ENCODE peak calls at places on chromosome X, in nine cellular contexts. G is IMR-90, V is SK-N-SH, F is endothelial cell of umbilical vein, S is neuronal stem cell, Q is K562, C is mesenchymal stem cell, U is endodermal cell, N is GM23248. Y is an unnamed sample.
A peak's percentile ranks its signal among the peaks of the same experiment; 100 is the strongest.

GRCh38 chrX:13212191-13212651 is 107.6 kb downstream of the ATXN3L start:
- DNase-seq in S (no peak), F (peak; percentile 82), N (no peak), U (no peak), V (no peak), C (peak; percentile 5), G (peak; percentile 13), Q (no peak), Y (no peak)

GRCh38 chrX:134933248-134933647 is 57.5 kb upstream of the SMIM10 start:
- DNase-seq in N (peak; percentile 11), V (no peak), Q (no peak), U (no peak), F (no peak), C (no peak), S (no peak), G (no peak), Y (no peak)

GRCh38 chrX:32825009-32825408 is 386.3 kb downstream of the DMD start:
- DNase-seq in C (no peak), U (no peak), S (no peak), N (no peak), Q (no peak), V (no peak), F (no peak), G (no peak), Y (no peak)

GRCh38 chrX:109879991-109880390 is 122.9 kb upstream of the TMEM164 start:
- DNase-seq in V (no peak), C (no peak), F (no peak), U (no peak), S (no peak), G (no peak), Q (no peak), N (no peak), Y (no peak)

GRCh38 chrX:106363214-106363613 is 195.1 kb downstream of the PWWP3B start:
- DNase-seq in Q (no peak), U (no peak), F (no peak), G (no peak), S (no peak), C (no peak), N (no peak), V (no peak), Y (peak; percentile 46)

GRCh38 chrX:72120798-72121197 is 10.9 kb downstream of the RTL5 start:
- DNase-seq in V (peak; percentile 66), G (no peak), N (peak; percentile 41), F (no peak), S (no peak), U (peak; percentile 20), C (no peak), Q (no peak), Y (no peak)

GRCh38 chrX:103792916-103793540 is 16.4 kb downstream of the PLP1 start:
- DNase-seq in F (no peak), C (no peak), Q (no peak), V (no peak), G (peak; percentile 80), N (peak; percentile 80), S (no peak), U (no peak), Y (no peak)

GRCh38 chrX:13147758-13148157 is 103.3 kb upstream of the FAM9C start:
- DNase-seq in C (peak; percentile 49), N (no peak), S (no peak), G (peak; percentile 58), U (no peak), F (peak; percentile 58), Q (no peak), V (no peak), Y (no peak)

GRCh38 chrX:116961872-116962582 is 499.3 kb upstream of the CT83 start:
- DNase-seq in F (no peak), V (peak; percentile 1), G (no peak), N (peak; percentile 43), Q (no peak), S (no peak), U (peak; percentile 76), C (no peak), Y (no peak)

GRCh38 chrX:24550166-24550565 is 85.1 kb downstream of the PDK3 start:
- DNase-seq in F (no peak), N (no peak), U (no peak), G (no peak), C (no peak), Q (no peak), V (no peak), S (no peak), Y (no peak)

GRCh38 chrX:18390941-18391538 is 34.4 kb upstream of the CDKL5 start:
- DNase-seq in F (peak; percentile 49), C (peak; percentile 58), G (peak; percentile 63), V (peak; percentile 69), N (peak; percentile 60), S (peak; percentile 35), Q (peak; percentile 37), U (peak; percentile 84), Y (no peak)

GRCh38 chrX:151912780-151913179 is at the start of gene MAGEA4:
- DNase-seq in G (no peak), U (no peak), Q (no peak), S (no peak), F (no peak), N (no peak), C (no peak), V (no peak), Y (no peak)

GRCh38 chrX:22081475-22082092 is 49.5 kb downstream of the PHEX start:
- DNase-seq in S (peak; percentile 33), Q (peak; percentile 48), V (peak; percentile 22), N (peak; percentile 67), G (peak; percentile 63), C (peak; percentile 48), U (peak; percentile 86), F (peak; percentile 46), Y (no peak)

GRCh38 chrX:154727418-154728323 is 23.2 kb downstream of the GAB3 start:
- DNase-seq in G (peak; percentile 77), N (peak; percentile 70), C (peak; percentile 61), U (no peak), Q (no peak), S (no peak), V (no peak), F (peak; percentile 86), Y (no peak)

GRCh38 chrX:42422961-42423360 is 355.0 kb downstream of the PPP1R2C start:
- DNase-seq in G (no peak), V (no peak), C (no peak), S (no peak), U (no peak), N (no peak), F (no peak), Q (no peak), Y (no peak)

GRCh38 chrX:130874751-130875150 is 28.3 kb downstream of the ENOX2 start:
- DNase-seq in C (no peak), N (peak; percentile 42), Q (no peak), V (no peak), S (no peak), G (peak; percentile 52), F (no peak), U (no peak), Y (no peak)

GRCh38 chrX:154036513-154036912 is 16.8 kb upstream of the IRAK1 start:
- DNase-seq in U (peak; percentile 61), C (no peak), S (no peak), N (no peak), Q (no peak), V (no peak), G (no peak), F (no peak), Y (no peak)

GRCh38 chrX:15495801-15496200 is 2.7 kb upstream of the PIR start:
- DNase-seq in V (no peak), S (no peak), Q (no peak), G (no peak), C (no peak), U (no peak), F (no peak), N (no peak), Y (no peak)

DNA sequence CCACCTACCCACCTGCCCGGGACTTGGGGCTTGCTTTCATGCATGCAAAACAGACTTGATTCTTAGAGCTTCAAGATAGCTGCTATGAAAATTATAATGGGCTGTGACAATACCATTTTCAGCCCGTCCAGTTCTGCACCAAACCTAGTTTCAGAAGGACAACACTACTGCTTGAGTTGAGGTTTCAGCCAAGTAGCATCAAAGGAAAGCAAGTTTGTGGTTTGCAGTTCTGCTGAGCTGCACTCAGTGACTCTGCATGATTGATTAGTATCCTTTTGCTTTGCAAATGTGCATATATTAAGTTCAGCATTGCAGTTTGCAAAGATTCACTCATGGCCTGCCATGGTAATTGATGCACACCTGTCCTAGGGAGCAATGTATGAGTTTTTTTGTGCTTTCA is 442.7 kb downstream of the RPA4 start:
- DNase-seq in F (no peak), C (no peak), U (no peak), N (no peak), S (no peak), G (peak; percentile 19), Q (no peak), V (no peak), Y (no peak)
- H3K36me3 ChIP-seq in F (no peaks in the 10 kb centered on the region), C (no peaks in the 10 kb centered on the region), U (no peaks in the 10 kb centered on the region), N (no peaks in the 10 kb centered on the region), S (no peaks in the 10 kb centered on the region), G (no peaks in the 10 kb centered on the region), Q (no peaks in the 10 kb centered on the region), V (no peaks in the 10 kb centered on the region), Y (no peaks in the 10 kb centered on the region)

GRCh38 chrX:40100537-40101429 is 3.0 kb upstream of the BCOR start:
- DNase-seq in U (peak; percentile 78), C (peak; percentile 39), S (no peak), G (no peak), Q (no peak), N (no peak), F (no peak), V (no peak), Y (no peak)
- H3K27ac ChIP-seq in U (no peak overlapping the region), C (peak overlapping the region; percentile 81), S (no peak overlapping the region), G (no peak overlapping the region), Q (peak overlapping the region; percentile 95), N (no peak overlapping the region), F (no peak overlapping the region), V (peak overlapping the region; percentile 87), Y (no peak overlapping the region)

DNA sequence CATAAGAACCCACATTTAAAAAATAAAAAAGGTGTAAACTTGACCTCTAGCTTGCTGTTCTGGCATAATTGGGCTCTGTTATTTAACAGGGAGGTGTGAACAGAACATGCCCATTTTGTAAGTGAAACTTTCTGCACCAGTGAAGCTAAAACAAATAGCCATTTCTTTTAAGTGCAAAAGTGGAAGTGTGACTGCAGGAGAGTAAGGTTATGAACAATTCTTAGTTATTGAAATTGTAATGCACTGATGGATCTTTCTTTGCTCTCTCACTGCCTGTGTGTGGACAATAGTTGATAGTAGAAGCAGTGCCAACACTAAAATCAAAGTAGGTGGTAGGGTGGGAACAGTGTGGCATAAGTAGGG is 12.6 kb downstream of the P2RY10 start:
- DNase-seq in G (no peak), N (no peak), F (no peak), Q (no peak), V (no peak), C (no peak), U (no peak), S (no peak), Y (no peak)
- H3K9ac ChIP-seq in G (no peak overlapping the region), N (no peak overlapping the region), F (no peak overlapping the region), Q (no peak overlapping the region), V (no peak overlapping the region), C (no peak overlapping the region), U (no peak overlapping the region), S (no peak overlapping the region), Y (no peak overlapping the region)

DNA sequence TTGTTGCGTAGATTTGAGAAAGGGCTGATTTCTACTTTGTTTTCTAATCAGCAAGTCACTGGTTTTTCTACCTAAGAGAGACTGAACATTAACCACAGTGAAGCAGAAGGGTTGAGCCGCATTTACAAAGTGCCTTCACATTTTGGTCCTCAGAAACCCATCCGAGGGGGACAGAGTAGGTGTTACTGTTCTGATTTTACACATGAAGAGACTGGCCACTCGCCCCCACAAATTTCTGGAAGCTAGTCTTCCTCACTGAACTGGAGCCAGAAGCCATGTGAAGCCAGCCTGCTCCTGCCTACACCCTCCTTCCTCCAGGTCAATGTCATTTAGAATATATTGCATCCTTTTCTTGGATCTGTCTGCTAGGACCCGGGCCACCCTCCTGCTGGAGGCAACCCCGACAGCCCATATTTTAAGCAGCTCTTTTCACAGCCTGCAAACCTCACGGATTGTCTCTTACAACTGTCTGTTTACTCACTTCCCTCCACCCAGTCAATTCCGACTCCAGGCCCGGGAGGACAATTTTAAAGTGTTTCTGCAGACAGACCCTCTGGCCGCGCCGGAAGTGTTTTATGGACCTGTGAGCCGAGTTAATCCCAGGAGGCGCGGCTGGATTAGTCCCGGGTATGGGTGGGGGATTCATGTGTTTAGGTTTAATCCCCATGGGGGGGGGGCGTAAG is 73.2 kb upstream of the BCOR start:
- DNase-seq in N (peak; percentile 29), F (no peak), S (no peak), G (no peak), C (peak; percentile 69), Q (no peak), V (no peak), U (peak; percentile 76), Y (no peak)
- H3K36me3 ChIP-seq in N (no peaks in the 10 kb centered on the region), F (no peaks in the 10 kb centered on the region), S (no peaks in the 10 kb centered on the region), G (no peaks in the 10 kb centered on the region), C (no peaks in the 10 kb centered on the region), Q (no peaks in the 10 kb centered on the region), V (no peaks in the 10 kb centered on the region), U (no peaks in the 10 kb centered on the region), Y (no peaks in the 10 kb centered on the region)